ENCODE peak calls at places on chromosomes 12 and 14, in five cellular contexts. One of them, this sample, is unnamed.

GRCh38 chr12:19402743-19403400 is 36.4 kb upstream of the AEBP2 start:
- DNase-seq in AML-193: no peak
- DNase-seq in stimulated activated CD4-positive, alpha-beta T cell treated with anti-CD3 and anti-CD28 coated beads, Interleukin-1b, Interleukin-23, amount 100 ng/mL, for 24 hours: no peak
- DNase-seq in lower lobe of right lung: peak
- DNase-seq in AG09309: no peak
- DNase-seq in this sample: no peak

GRCh38 chr14:101020971-101021370 is 117.4 kb upstream of the RTL1 start:
- DNase-seq in lower lobe of right lung: no peak
- DNase-seq in AML-193: no peak
- DNase-seq in stimulated activated CD4-positive, alpha-beta T cell treated with anti-CD3 and anti-CD28 coated beads, Interleukin-1b, Interleukin-23, amount 100 ng/mL, for 24 hours: no peak
- DNase-seq in AG09309: no peak
- DNase-seq in this sample: no peak

GRCh38 chr14:58572092-58572853 is 65.5 kb upstream of the DACT1 start:
- DNase-seq in lower lobe of right lung: no peak
- DNase-seq in AG09309: no peak
- DNase-seq in AML-193: no peak
- DNase-seq in stimulated activated CD4-positive, alpha-beta T cell treated with anti-CD3 and anti-CD28 coated beads, Interleukin-1b, Interleukin-23, amount 100 ng/mL, for 24 hours: peak
- DNase-seq in this sample: no peak

GRCh38 chr12:58502236-58502635 is 418.1 kb downstream of the LRIG3 start:
- DNase-seq in stimulated activated CD4-positive, alpha-beta T cell treated with anti-CD3 and anti-CD28 coated beads, Interleukin-1b, Interleukin-23, amount 100 ng/mL, for 24 hours: no peak
- DNase-seq in lower lobe of right lung: no peak
- DNase-seq in AG09309: no peak
- DNase-seq in AML-193: no peak
- DNase-seq in this sample: no peak

GRCh38 chr12:33589609-33590114 is 150.0 kb upstream of the SYT10 start:
- DNase-seq in lower lobe of right lung: no peak
- DNase-seq in AG09309: no peak
- DNase-seq in AML-193: no peak
- DNase-seq in stimulated activated CD4-positive, alpha-beta T cell treated with anti-CD3 and anti-CD28 coated beads, Interleukin-1b, Interleukin-23, amount 100 ng/mL, for 24 hours: no peak
- DNase-seq in this sample: no peak

GRCh38 chr12:66025477-66025876 is 105.1 kb downstream of the LLPH start:
- DNase-seq in AML-193: no peak
- DNase-seq in AG09309: no peak
- DNase-seq in lower lobe of right lung: no peak
- DNase-seq in stimulated activated CD4-positive, alpha-beta T cell treated with anti-CD3 and anti-CD28 coated beads, Interleukin-1b, Interleukin-23, amount 100 ng/mL, for 24 hours: no peak
- DNase-seq in this sample: no peak

GRCh38 chr12:110186059-110186458 is 61.9 kb downstream of the IFT81 start:
- DNase-seq in lower lobe of right lung: no peak
- DNase-seq in stimulated activated CD4-positive, alpha-beta T cell treated with anti-CD3 and anti-CD28 coated beads, Interleukin-1b, Interleukin-23, amount 100 ng/mL, for 24 hours: no peak
- DNase-seq in AG09309: no peak
- DNase-seq in AML-193: no peak
- DNase-seq in this sample: no peak

GRCh38 chr12:100698518-100698917 is 96.1 kb upstream of the ANO4 start:
- DNase-seq in AG09309: no peak
- DNase-seq in AML-193: no peak
- DNase-seq in stimulated activated CD4-positive, alpha-beta T cell treated with anti-CD3 and anti-CD28 coated beads, Interleukin-1b, Interleukin-23, amount 100 ng/mL, for 24 hours: no peak
- DNase-seq in lower lobe of right lung: no peak
- DNase-seq in this sample: no peak

GRCh38 chr12:6899837-6900519 is 4.6 kb upstream of the LRRC23 start:
- DNase-seq in lower lobe of right lung: peak
- DNase-seq in AML-193: peak
- DNase-seq in stimulated activated CD4-positive, alpha-beta T cell treated with anti-CD3 and anti-CD28 coated beads, Interleukin-1b, Interleukin-23, amount 100 ng/mL, for 24 hours: no peak
- DNase-seq in AG09309: no peak
- DNase-seq in this sample: peak

GRCh38 chr12:132444957-132445883 is 44.7 kb upstream of the FBRSL1 start:
- DNase-seq in stimulated activated CD4-positive, alpha-beta T cell treated with anti-CD3 and anti-CD28 coated beads, Interleukin-1b, Interleukin-23, amount 100 ng/mL, for 24 hours: peak
- DNase-seq in AG09309: no peak
- DNase-seq in AML-193: peak
- DNase-seq in lower lobe of right lung: peak
- DNase-seq in this sample: peak

GRCh38 chr14:101188571-101188915 is 285.0 kb upstream of the RTL1 start:
- DNase-seq in AML-193: no peak
- DNase-seq in lower lobe of right lung: no peak
- DNase-seq in AG09309: no peak
- DNase-seq in stimulated activated CD4-positive, alpha-beta T cell treated with anti-CD3 and anti-CD28 coated beads, Interleukin-1b, Interleukin-23, amount 100 ng/mL, for 24 hours: no peak
- DNase-seq in this sample: no peak

GRCh38 chr12:110670161-110670701 is 18.7 kb downstream of the HVCN1 start:
- DNase-seq in lower lobe of right lung: no peak
- DNase-seq in AG09309: no peak
- DNase-seq in stimulated activated CD4-positive, alpha-beta T cell treated with anti-CD3 and anti-CD28 coated beads, Interleukin-1b, Interleukin-23, amount 100 ng/mL, for 24 hours: peak
- DNase-seq in AML-193: no peak
- DNase-seq in this sample: no peak

GRCh38 chr14:105076296-105076804 is 11.1 kb upstream of the GPR132 start:
- DNase-seq in lower lobe of right lung: no peak
- DNase-seq in AG09309: no peak
- DNase-seq in AML-193: no peak
- DNase-seq in stimulated activated CD4-positive, alpha-beta T cell treated with anti-CD3 and anti-CD28 coated beads, Interleukin-1b, Interleukin-23, amount 100 ng/mL, for 24 hours: no peak
- DNase-seq in this sample: no peak

GRCh38 chr12:242496-242895 is 20.1 kb downstream of the SLC6A13 start:
- DNase-seq in AG09309: no peak
- DNase-seq in lower lobe of right lung: no peak
- DNase-seq in AML-193: no peak
- DNase-seq in stimulated activated CD4-positive, alpha-beta T cell treated with anti-CD3 and anti-CD28 coated beads, Interleukin-1b, Interleukin-23, amount 100 ng/mL, for 24 hours: no peak
- DNase-seq in this sample: no peak

This sample was measured in mucosa of descending colon.